ENCODE peak calls at places on chromosomes 6 and 20, in five cellular contexts. One of them, this sample, is unnamed.

GRCh38 chr20:38004416-38004815 is 28.8 kb downstream of the TTI1 start:
- DNase-seq in ovary: no peak
- DNase-seq in HepG2: no peak
- DNase-seq in K562: no peak
- DNase-seq in tibial nerve: no peak
- DNase-seq in this sample: no peak

GRCh38 chr6:149820506-149820905 is 43.7 kb downstream of the LRP11 start:
- DNase-seq in ovary: no peak
- DNase-seq in HepG2: no peak
- DNase-seq in K562: peak; percentile 40
- DNase-seq in tibial nerve: no peak
- DNase-seq in this sample: no peak

GRCh38 chr20:13554706-13555105 is 84.0 kb downstream of the TASP1 start:
- DNase-seq in ovary: no peak
- DNase-seq in HepG2: no peak
- DNase-seq in K562: no peak
- DNase-seq in tibial nerve: no peak
- DNase-seq in this sample: no peak

GRCh38 chr6:136677822-136678221 is 114.5 kb downstream of the MAP3K5 start:
- DNase-seq in ovary: no peak
- DNase-seq in HepG2: no peak
- DNase-seq in K562: no peak
- DNase-seq in tibial nerve: no peak
- DNase-seq in this sample: no peak

GRCh38 chr20:50595988-50596693 is 86.0 kb downstream of the PTPN1 start:
- DNase-seq in ovary: no peak
- DNase-seq in HepG2: no peak
- DNase-seq in K562: no peak
- DNase-seq in tibial nerve: no peak
- DNase-seq in this sample: no peak

GRCh38 chr20:43516251-43516824 is 8.8 kb downstream of the L3MBTL1 start:
- DNase-seq in ovary: no peak
- DNase-seq in HepG2: no peak
- DNase-seq in K562: peak; percentile 69
- DNase-seq in tibial nerve: no peak
- DNase-seq in this sample: no peak

GRCh38 chr6:93341900-93342613 is 77.3 kb downstream of the EPHA7 start:
- DNase-seq in ovary: no peak
- DNase-seq in HepG2: no peak
- DNase-seq in K562: no peak
- DNase-seq in tibial nerve: no peak
- DNase-seq in this sample: no peak

GRCh38 chr20:8690074-8690473 is 378.8 kb upstream of the PLCB4 start:
- DNase-seq in ovary: no peak
- DNase-seq in HepG2: no peak
- DNase-seq in K562: no peak
- DNase-seq in tibial nerve: no peak
- DNase-seq in this sample: no peak

GRCh38 chr20:37882961-37883712 is 19.8 kb upstream of the VSTM2L start:
- DNase-seq in ovary: no peak
- DNase-seq in HepG2: peak; percentile 56
- DNase-seq in K562: no peak
- DNase-seq in tibial nerve: no peak
- DNase-seq in this sample: no peak

GRCh38 chr20:44187763-44188709 is 1.0 kb upstream of the JPH2 start:
- DNase-seq in ovary: no peak
- DNase-seq in HepG2: no peak
- DNase-seq in K562: no peak
- DNase-seq in tibial nerve: no peak
- DNase-seq in this sample: no peak

GRCh38 chr6:152952045-152952444 is 30.8 kb downstream of the FBXO5 start:
- DNase-seq in ovary: no peak
- DNase-seq in HepG2: peak; percentile 34
- DNase-seq in K562: no peak
- DNase-seq in tibial nerve: no peak
- DNase-seq in this sample: no peak

GRCh38 chr6:140445474-140446004 is 1071.1 kb upstream of the CITED2 start:
- DNase-seq in ovary: no peak
- DNase-seq in HepG2: no peak
- DNase-seq in K562: no peak
- DNase-seq in tibial nerve: no peak
- DNase-seq in this sample: no peak

GRCh38 chr6:5510734-5511133 is 249.4 kb downstream of the FARS2 start:
- DNase-seq in ovary: no peak
- DNase-seq in HepG2: no peak
- DNase-seq in K562: no peak
- DNase-seq in tibial nerve: no peak
- DNase-seq in this sample: no peak

GRCh38 chr6:90025418-90026089 is 131.3 kb downstream of the GJA10 start:
- DNase-seq in ovary: no peak
- DNase-seq in HepG2: no peak
- DNase-seq in K562: no peak
- DNase-seq in tibial nerve: no peak
- DNase-seq in this sample: no peak

GRCh38 chr20:37850724-37851123 is 52.2 kb upstream of the VSTM2L start:
- DNase-seq in ovary: no peak
- DNase-seq in HepG2: no peak
- DNase-seq in K562: peak; percentile 90
- DNase-seq in tibial nerve: no peak
- DNase-seq in this sample: no peak

GRCh38 chr6:21999012-21999528 is 297.8 kb downstream of the PRL start:
- DNase-seq in ovary: no peak
- DNase-seq in HepG2: no peak
- DNase-seq in K562: no peak
- DNase-seq in tibial nerve: no peak
- DNase-seq in this sample: no peak

GRCh38 chr6:44256291-44257006 is 879 bp downstream of the SLC35B2 start:
- DNase-seq in ovary: no peak
- DNase-seq in HepG2: no peak
- DNase-seq in K562: no peak
- DNase-seq in tibial nerve: no peak
- DNase-seq in this sample: no peak

GRCh38 chr6:137161975-137162374 is 11.5 kb downstream of the IL22RA2 start:
- DNase-seq in ovary: no peak
- DNase-seq in HepG2: no peak
- DNase-seq in K562: no peak
- DNase-seq in tibial nerve: no peak
- DNase-seq in this sample: no peak

GRCh38 chr20:62020935-62021701 is 44.6 kb downstream of the TAF4 start:
- DNase-seq in ovary: peak; percentile 65
- DNase-seq in HepG2: no peak
- DNase-seq in K562: peak; percentile 47
- DNase-seq in tibial nerve: no peak
- DNase-seq in this sample: no peak

GRCh38 chr20:58697201-58697866 is 4.7 kb downstream of the NPEPL1 start:
- DNase-seq in ovary: no peak
- DNase-seq in HepG2: no peak
- DNase-seq in K562: peak; percentile 55
- DNase-seq in tibial nerve: peak; percentile 8
- DNase-seq in this sample: no peak

GRCh38 chr20:6053064-6053775 is 640 bp downstream of the LRRN4 start:
- DNase-seq in ovary: no peak
- DNase-seq in HepG2: no peak
- DNase-seq in K562: no peak
- DNase-seq in tibial nerve: no peak
- DNase-seq in this sample: no peak

GRCh38 chr20:53598140-53599038 is 4.8 kb upstream of the ZNF217 start:
- DNase-seq in ovary: no peak
- DNase-seq in HepG2: no peak
- DNase-seq in K562: no peak
- DNase-seq in tibial nerve: no peak
- DNase-seq in this sample: no peak

GRCh38 chr20:53597521-53598120 is 4.0 kb upstream of the ZNF217 start:
- DNase-seq in ovary: no peak
- DNase-seq in HepG2: no peak
- DNase-seq in K562: no peak
- DNase-seq in tibial nerve: no peak
- DNase-seq in this sample: peak; percentile 27

GRCh38 chr20:53597085-53597482 is 3.4 kb upstream of the ZNF217 start:
- DNase-seq in ovary: no peak
- DNase-seq in HepG2: peak; percentile 53
- DNase-seq in K562: no peak
- DNase-seq in tibial nerve: no peak
- DNase-seq in this sample: no peak

GRCh38 chr20:53595018-53595378 is 1.4 kb upstream of the ZNF217 start:
- DNase-seq in ovary: no peak
- DNase-seq in HepG2: no peak
- DNase-seq in K562: no peak
- DNase-seq in tibial nerve: no peak
- DNase-seq in this sample: no peak

DNA sequence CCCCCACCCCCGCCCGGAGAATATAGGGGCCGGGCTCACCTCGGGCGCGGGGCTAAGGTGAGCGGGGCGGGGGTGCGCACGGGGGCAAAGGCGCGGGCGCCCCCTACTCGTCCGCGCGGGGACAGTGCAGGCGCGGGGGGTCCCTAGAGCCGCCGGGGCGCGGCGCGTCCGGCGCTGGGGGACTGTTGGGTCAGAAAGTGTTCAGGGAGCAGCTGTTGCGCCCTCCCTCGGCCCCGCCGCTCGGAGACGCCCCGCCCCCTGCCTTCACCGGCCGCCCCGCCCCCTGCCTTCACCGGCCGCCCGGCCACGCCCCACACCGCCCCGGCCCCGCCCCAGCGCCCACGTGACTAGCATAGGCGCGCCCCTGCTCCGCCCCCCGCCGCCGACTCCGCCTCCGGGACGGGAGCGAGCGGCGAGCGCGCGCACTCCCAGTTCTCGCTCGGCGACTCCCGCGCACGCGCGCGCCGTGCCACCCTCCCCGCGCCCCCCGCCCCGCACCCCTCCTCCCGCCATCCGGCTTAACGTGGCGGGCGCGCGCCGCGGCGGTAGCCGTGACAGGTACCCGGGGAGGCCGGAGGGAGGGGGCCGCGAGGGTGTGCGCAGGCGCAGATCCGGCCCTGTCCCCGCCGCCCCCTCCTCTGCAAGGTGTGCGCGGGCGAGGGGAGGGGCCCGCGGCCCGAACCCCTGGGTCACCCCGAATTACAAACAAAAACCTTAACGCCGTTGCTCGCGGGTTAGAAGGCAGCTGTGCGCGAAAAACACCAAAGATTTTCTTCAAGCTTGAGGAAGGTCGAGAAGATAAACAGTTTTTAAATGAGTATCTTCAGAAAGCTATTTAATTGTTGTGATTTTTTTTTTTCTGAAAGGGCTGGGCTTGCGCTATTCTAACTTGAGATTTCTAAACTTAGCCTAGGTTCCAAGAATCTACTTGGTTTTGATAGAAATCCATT is 704 bp upstream of the ZNF217 start:
- DNase-seq in ovary: peak; percentile 97
- DNase-seq in HepG2: peak; percentile 89
- DNase-seq in K562: peak; percentile 90
- DNase-seq in tibial nerve: peak; percentile 95
- DNase-seq in this sample: peak; percentile 98
- TF ChIP-seq POLR2A in ovary: peak; percentile 73
- TF ChIP-seq POLR2A in HepG2: peak; percentile 52
- TF ChIP-seq POLR2A in K562: no peak
- TF ChIP-seq POLR2A in tibial nerve: peak; percentile 82
- TF ChIP-seq POLR2A in this sample: peak; percentile 73

DNA sequence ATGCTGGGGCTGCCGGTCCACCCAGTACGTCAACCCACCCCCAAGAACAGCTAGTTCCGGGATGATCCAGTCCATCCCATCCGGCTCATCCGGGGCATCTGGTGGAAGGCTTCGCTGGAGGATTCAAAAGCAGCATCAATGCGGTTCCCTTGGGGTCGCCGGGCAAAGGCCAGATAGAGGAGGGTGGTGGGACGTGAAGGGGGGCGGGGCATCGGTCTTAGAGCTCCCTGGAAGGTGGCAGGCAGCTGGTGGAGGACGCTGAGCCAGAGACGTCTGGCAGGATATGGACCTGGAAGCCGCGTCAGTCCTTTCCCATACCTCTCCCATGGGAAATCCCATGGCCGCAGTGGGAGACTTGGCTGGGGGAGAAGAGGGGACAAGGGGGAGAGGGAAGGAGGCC is 1500.8 kb upstream of the DEFB115 start:
- DNase-seq in ovary: no peak
- DNase-seq in HepG2: no peak
- DNase-seq in K562: no peak
- DNase-seq in tibial nerve: no peak
- DNase-seq in this sample: no peak
- H3K9me3 ChIP-seq in ovary: no peaks in the 10 kb centered on the region
- H3K9me3 ChIP-seq in HepG2: peaks cover 8% of the 10 kb centered on the region
- H3K9me3 ChIP-seq in K562: no peaks in the 10 kb centered on the region
- H3K9me3 ChIP-seq in tibial nerve: no peaks in the 10 kb centered on the region
- H3K9me3 ChIP-seq in this sample: no peaks in the 10 kb centered on the region

GRCh38 chr6:114764866-114765265 is 422.0 kb upstream of the HS3ST5 start:
- DNase-seq in ovary: no peak
- DNase-seq in HepG2: no peak
- DNase-seq in K562: no peak
- DNase-seq in tibial nerve: no peak
- DNase-seq in this sample: no peak

DNA sequence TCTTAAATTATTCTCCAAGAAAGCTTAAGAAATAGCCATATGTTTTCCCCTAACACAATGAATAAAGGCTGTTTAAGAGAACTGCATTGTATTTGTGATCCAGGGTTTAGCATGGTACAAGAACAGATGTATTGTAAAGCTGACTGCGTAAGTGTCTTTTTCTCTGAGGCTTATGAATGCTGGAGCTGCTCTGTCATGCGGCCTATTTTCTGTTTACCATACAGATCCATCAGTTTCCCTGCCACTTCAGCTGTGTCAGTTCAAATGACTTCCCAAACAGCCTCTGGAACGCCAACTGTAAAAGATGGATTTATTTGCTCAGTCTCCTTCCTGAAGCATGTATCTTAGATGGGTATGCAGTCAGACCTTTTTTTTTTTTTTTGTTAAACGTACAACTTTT is 419.3 kb upstream of the HS3ST5 start:
- DNase-seq in ovary: no peak
- DNase-seq in HepG2: no peak
- DNase-seq in K562: no peak
- DNase-seq in tibial nerve: no peak
- DNase-seq in this sample: no peak
- TF ChIP-seq EP300 in ovary: no peak
- TF ChIP-seq EP300 in HepG2: no peak
- TF ChIP-seq EP300 in K562: no peak
- TF ChIP-seq EP300 in tibial nerve: no peak
- TF ChIP-seq EP300 in this sample: no peak

DNA sequence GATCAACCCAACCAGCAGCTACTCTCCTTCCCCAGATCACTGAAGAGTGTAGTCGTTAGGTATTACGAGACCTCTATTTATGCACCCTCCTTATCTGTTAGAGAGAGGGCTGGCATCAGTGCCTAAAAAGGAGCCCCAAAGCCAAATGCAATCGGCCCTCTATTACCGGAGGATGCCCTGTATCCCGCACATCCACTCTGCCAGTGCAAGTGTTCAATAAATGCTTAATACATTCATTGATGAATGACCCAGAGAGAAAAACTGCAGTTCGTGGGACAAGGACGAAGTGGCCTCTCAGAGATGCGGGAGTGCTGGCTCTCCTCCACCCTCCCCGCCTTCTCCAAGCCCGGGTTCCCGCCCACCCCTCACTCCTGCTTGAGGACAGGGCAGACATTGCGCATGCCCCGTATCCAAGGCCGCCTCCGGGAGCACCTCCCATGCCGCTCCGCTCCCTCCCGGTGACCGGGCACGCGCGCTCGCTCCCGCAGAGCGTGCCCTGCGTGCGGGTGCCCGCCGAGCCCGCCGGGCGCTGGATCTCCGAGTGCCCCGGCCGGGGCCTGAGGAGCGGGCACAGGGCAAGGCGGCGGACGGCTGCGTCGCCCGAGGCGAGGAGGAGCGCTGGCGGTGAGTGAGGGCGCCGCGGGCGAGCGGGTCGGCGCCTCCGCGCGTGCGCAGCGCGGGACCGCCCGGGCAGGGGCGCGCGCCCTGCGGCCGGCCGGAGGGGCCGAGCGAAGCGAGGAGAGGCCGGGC is 27.2 kb upstream of the BTBD3 start:
- DNase-seq in ovary: peak; percentile 87
- DNase-seq in HepG2: peak; percentile 92
- DNase-seq in K562: peak; percentile 74
- DNase-seq in tibial nerve: peak; percentile 61
- DNase-seq in this sample: peak; percentile 88
- TF ChIP-seq POLR2A in ovary: peak; percentile 58
- TF ChIP-seq POLR2A in HepG2: no peak
- TF ChIP-seq POLR2A in K562: no peak
- TF ChIP-seq POLR2A in tibial nerve: peak; percentile 58
- TF ChIP-seq POLR2A in this sample: no peak